ENCODE peak calls at places on chromosomes 11 and 22, in eight cellular contexts. C is body of pancreas, S is suprapubic skin, M is OCI-LY7, D is left ventricle myocardium inferior, Z is upper lobe of right lung, U is Peyer's patch, F is neural progenitor cell. B is an unnamed sample. For H3K9me3, the result is how much of the 10 kb centered on the place peaks cover.

GRCh38 chr11:33256031-33256807 is 962 bp upstream of the HIPK3 start:
- DNase-seq in D (no peak), U (no peak), C (no peak), S (no peak), F (peak), Z (peak), M (no peak), B (no peak)

GRCh38 chr22:20458530-20459151 is 21.0 kb upstream of the SCARF2 start:
- DNase-seq in S (no peak), U (no peak), C (no peak), F (no peak), M (no peak), Z (peak), D (no peak), B (no peak)

GRCh38 chr22:42800731-42801536 is 56.1 kb downstream of the ARFGAP3 start:
- DNase-seq in D (no peak), Z (no peak), F (no peak), U (no peak), M (no peak), S (no peak), C (no peak), B (no peak)

GRCh38 chr11:4541071-4541470 is 3.9 kb upstream of the OR52M1 start:
- DNase-seq in S (no peak), M (no peak), Z (no peak), C (no peak), F (no peak), U (no peak), D (no peak), B (no peak)

GRCh38 chr22:48198489-48199459 is 1436.3 kb downstream of the TBC1D22A start:
- DNase-seq in Z (no peak), F (no peak), C (no peak), D (no peak), U (no peak), S (no peak), M (no peak), B (no peak)

GRCh38 chr22:20141186-20142077 is 9.4 kb downstream of the CCDC188 start:
- DNase-seq in S (no peak), M (no peak), D (no peak), Z (no peak), F (no peak), C (no peak), U (no peak), B (no peak)

GRCh38 chr11:114255289-114255688 is 40.9 kb upstream of the NNMT start:
- DNase-seq in D (no peak), Z (no peak), C (no peak), F (no peak), S (no peak), U (no peak), M (no peak), B (no peak)

GRCh38 chr11:44671234-44671633 is 55.5 kb upstream of the TSPAN18 start:
- DNase-seq in S (no peak), D (no peak), F (no peak), C (no peak), U (no peak), M (no peak), Z (no peak), B (no peak)

GRCh38 chr11:78427615-78428272 is 10.1 kb upstream of the GAB2 start:
- DNase-seq in Z (no peak), D (no peak), U (no peak), C (no peak), S (no peak), M (no peak), F (no peak), B (no peak)

GRCh38 chr11:57484141-57484710 is 23.9 kb downstream of the RTN4RL2 start:
- DNase-seq in Z (no peak), S (no peak), M (peak), D (no peak), C (no peak), U (peak), F (no peak), B (no peak)

GRCh38 chr11:132844956-132845355 is 687.3 kb downstream of the OPCML start:
- DNase-seq in U (no peak), M (no peak), S (no peak), D (no peak), F (no peak), Z (no peak), C (no peak), B (no peak)

DNA sequence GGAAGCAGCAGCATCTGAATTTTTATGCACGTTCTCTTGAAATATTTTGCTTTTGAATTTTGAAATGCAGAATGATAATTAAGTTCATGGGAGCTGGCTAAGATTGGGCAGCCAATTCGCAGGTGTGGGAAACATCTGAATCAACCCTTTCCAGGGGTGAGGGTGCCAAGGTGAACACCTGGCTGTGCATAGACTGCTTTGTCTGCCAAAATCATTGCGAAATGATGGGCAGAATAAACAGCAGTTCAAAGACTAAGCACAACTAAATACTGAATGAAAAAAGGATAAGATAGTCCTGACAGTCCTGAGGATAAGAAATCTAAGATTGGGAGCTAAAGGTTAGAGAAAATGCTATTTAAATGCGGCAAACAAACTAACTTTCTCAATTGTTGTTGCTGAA is 813.3 kb upstream of the RAG2 start:
- DNase-seq in D (no peak), M (no peak), F (no peak), C (no peak), Z (no peak), U (no peak), S (no peak), B (no peak)
- H3K4me3 ChIP-seq in D (no peak), M (no peak), F (no peak), C (no peak), Z (no peak), U (no peak), S (no peak), B (no peak)

DNA sequence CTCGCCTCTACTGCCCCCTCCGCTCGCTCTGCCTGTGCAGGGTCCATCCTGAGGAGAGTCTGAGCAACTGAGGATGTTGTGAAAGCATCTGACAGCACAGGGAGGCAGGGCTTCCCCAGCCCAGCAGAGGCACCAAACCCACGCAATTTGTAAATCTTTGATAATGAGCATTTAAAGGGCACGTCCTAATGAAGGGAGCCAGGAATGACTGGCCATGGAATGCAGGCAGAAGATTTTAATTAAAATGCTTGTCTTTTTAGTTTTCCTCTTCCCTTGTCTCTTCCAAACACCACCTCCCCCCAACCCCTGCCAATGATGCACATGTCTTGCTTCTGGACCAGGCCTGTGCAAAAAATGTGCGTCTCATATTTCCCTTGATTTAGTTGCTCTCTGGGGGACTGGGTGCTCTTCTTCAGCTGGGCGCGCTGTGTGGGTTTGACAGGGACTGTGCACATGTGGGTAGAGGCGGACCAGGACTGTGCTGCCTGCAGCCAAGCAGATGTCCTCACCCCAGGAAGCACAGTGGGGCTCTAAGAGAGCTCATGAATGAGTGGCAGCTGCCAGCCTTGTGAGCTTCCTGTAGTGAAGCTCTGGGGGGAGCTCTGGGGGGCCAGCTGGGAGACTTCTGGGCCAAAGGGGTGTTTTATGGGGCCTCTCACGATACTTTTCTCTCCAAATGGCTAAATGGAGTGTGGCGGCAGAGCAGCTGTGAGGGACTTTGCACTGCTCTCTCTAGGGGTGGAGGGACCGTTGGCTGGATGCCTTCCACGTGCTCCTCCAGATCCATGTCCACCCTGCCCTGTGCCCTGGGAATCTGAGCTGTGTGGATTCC is 273.5 kb downstream of the ST3GAL4 start:
- DNase-seq in M (no peak), S (no peak), C (no peak), D (no peak), F (no peak), U (no peak), Z (no peak), B (no peak)
- TF ChIP-seq CTCF in M (no peak), S (no peak), C (no peak), D (no peak), F (no peak), U (no peak), Z (no peak), B (no peak)

DNA sequence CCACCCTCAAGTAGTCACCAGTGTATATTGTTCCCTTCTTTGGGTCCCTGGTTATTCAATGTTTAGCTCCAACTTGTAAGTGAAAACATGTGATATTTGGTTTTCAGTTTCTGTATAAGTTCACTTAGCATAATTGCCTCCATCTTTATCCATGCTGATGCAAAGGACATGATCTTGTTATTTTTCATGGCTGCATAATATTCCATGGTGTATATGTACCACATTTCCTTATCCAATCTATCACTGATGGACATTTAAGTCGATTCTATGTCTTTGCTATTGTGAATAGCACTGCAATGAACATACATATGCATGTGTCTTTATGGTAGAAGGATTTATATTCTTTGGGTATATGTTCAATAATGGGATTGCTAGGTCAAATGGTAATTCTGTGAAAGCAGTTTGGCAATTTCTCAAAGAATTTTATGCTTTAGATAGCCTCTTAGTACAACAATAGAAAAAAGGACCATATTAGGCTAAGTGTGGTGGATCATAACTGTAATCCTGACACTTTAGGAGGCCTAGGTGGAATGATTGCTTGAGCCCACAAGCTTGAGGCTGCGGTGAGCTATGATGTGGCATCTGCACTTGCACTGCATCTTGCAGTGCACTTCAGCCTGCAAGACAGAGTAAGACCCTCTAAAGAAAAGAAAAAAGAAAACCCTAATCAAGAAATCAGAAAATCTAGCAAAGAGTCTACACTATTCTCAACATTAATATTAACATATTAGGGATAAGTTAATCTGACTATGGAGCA is 468.5 kb upstream of the FAT3 start:
- DNase-seq in U (no peak), C (no peak), S (no peak), Z (no peak), M (no peak), D (no peak), F (no peak), B (no peak)
- H3K9me3 ChIP-seq in U (under half), C (under half), S (under half), Z (under half), M (under half), D (under half), F (under half), B (under half)

DNA sequence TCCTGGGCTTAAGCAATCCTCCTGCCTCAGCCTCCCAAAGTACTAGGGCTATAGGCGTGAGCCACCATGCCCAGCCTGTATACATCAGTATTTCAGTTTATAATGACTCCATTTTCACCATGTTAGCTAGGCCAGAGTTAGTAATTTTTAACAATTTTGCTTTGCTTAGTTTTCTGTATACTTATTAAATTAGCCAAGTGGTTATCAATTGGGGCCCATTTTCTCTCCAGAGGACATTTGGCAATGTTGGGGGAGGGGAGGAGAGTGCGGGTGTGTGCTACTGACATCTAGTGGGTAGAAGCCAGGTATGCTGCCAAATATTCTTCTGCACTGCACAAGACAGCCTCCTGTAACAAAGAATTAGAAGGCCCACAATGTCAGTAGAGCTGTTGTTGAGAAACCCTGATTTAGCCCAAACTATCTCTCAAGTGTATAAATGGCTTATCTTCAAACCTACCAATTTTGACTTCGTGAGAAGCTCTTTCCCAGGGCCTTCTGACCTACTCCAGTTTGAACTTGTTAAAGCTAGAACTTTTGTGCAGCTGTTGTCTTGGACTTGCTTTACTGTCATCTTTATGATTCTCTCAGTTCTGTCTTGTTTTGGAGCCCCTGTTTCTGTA is 7.5 kb downstream of the USP47 start:
- DNase-seq in U (peak), F (peak), Z (no peak), M (peak), S (no peak), C (peak), D (peak), B (peak)
- H3K4me3 ChIP-seq in U (no peak), F (no peak), Z (no peak), M (no peak), S (no peak), C (no peak), D (peak), B (no peak)

GRCh38 chr11:65391007-65391406 is 4.6 kb downstream of the FRMD8 start:
- DNase-seq in M (no peak), F (peak), S (no peak), D (peak), Z (no peak), U (no peak), C (no peak), B (no peak)
- TF ChIP-seq CTCF in M (no peak), F (peak), S (no peak), D (peak), Z (peak), U (no peak), C (no peak), B (no peak)

GRCh38 chr22:30968924-30969531 is at the start of gene TUG1:
- DNase-seq in M (peak), F (peak), C (peak), D (peak), U (peak), Z (peak), S (peak), B (peak)
- H3K9me3 ChIP-seq in M (under half), F (under half), C (under half), D (half or more), U (under half), Z (under half), S (under half), B (under half)

GRCh38 chr11:46277313-46277622 is 194 bp upstream of the CREB3L1 start:
- DNase-seq in F (no peak), U (peak), Z (no peak), D (no peak), C (peak), M (no peak), S (no peak), B (no peak)

GRCh38 chr11:46279393-46280099 is 2.1 kb downstream of the CREB3L1 start:
- DNase-seq in Z (no peak), F (peak), D (peak), S (no peak), C (peak), M (no peak), U (no peak), B (no peak)

GRCh38 chr11:46277623-46278386 is at the start of gene CREB3L1:
- DNase-seq in F (peak), C (no peak), M (no peak), D (peak), S (no peak), Z (peak), U (no peak), B (peak)

GRCh38 chr11:46275964-46276641 is 1.4 kb upstream of the CREB3L1 start:
- DNase-seq in M (no peak), C (peak), S (no peak), U (no peak), D (no peak), F (no peak), Z (peak), B (peak)

GRCh38 chr11:46278387-46279173 is 1.1 kb downstream of the CREB3L1 start:
- DNase-seq in U (no peak), S (no peak), Z (peak), C (peak), M (no peak), F (peak), D (peak), B (peak)
- H3K4me3 ChIP-seq in U (peak), S (peak), Z (peak), C (peak), M (no peak), F (peak), D (peak), B (peak)

GRCh38 chr11:91528965-91529364 is 695.7 kb upstream of the FAT3 start:
- DNase-seq in Z (no peak), M (no peak), D (no peak), U (no peak), C (no peak), S (no peak), F (no peak), B (no peak)

DNA sequence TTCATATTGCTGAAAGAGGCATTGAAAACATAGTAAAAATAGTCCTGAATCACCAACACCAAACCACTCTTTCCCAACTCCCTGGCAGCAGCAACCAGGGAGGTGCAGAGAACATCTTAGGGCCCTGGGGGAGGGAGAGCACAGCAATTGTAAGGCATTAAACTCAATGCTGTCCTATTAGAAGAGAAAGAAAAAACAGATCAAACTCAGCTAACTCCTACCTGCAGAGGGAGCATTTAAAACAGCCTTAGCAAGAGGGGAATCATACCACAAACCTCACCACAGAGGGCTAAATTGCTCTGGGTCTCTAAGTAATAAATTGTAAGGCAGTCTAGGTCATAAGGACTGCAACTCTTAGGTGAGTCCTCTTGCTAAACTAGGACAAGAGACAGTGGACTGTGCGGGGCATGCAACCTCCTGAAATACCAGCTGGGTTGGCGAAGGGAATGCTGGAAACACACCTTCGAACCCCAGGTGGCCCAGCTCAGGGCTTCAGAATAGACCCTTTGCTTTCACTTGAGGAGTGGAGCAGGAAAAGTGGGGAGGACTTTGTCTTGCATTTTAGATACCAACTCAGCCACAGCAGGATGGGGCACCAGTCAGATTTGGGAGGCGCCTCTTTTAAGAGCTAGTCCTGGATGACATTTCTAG is 697.1 kb upstream of the FAT3 start:
- DNase-seq in F (peak), S (no peak), M (no peak), C (no peak), Z (no peak), U (no peak), D (no peak), B (peak)
- TF ChIP-seq CTCF in F (no peak), S (no peak), M (no peak), C (no peak), Z (no peak), U (no peak), D (no peak), B (no peak)